ENCODE peak calls at places on chromosomes 7 and 10, in five cellular contexts. F, R, J, O and N are unnamed samples.

GRCh38 chr10:129450391-129450790 is 16.6 kb upstream of the MGMT start:
- DNase-seq in F (no peak), R (no peak), J (no peak), O (no peak), N (no peak)

GRCh38 chr7:158917818-158918217 is 61.5 kb downstream of the DYNC2I1 start:
- DNase-seq in F (no peak), R (no peak), J (no peak), O (no peak), N (no peak)

GRCh38 chr10:95281206-95281605 is 9.6 kb downstream of the PDLIM1 start:
- DNase-seq in F (no peak), R (no peak), J (no peak), O (no peak), N (no peak)

GRCh38 chr7:124764847-124765400 is 668 bp downstream of the GPR37 start:
- DNase-seq in F (no peak), R (no peak), J (no peak), O (peak), N (no peak)

GRCh38 chr10:110513949-110514348 is 16.2 kb downstream of the DUSP5 start:
- DNase-seq in F (no peak), R (no peak), J (no peak), O (peak), N (peak)

GRCh38 chr10:30029890-30030261 is 29.5 kb downstream of the JCAD start:
- DNase-seq in F (no peak), R (no peak), J (no peak), O (no peak), N (no peak)

GRCh38 chr7:29488977-29489376 is 74.7 kb upstream of the PRR15 start:
- DNase-seq in F (peak), R (peak), J (no peak), O (peak), N (peak)

GRCh38 chr10:123537188-123537961 is 128.8 kb upstream of the GPR26 start:
- DNase-seq in F (no peak), R (no peak), J (peak), O (no peak), N (no peak)

GRCh38 chr7:147519062-147519461 is 1071.5 kb upstream of the C7orf33 start:
- DNase-seq in F (peak), R (peak), J (no peak), O (peak), N (no peak)

GRCh38 chr7:2959828-2960599 is 83.7 kb downstream of the CARD11 start:
- DNase-seq in F (no peak), R (no peak), J (no peak), O (no peak), N (no peak)

GRCh38 chr10:125991009-125991788 is 94.8 kb downstream of the FANK1 start:
- DNase-seq in F (no peak), R (no peak), J (no peak), O (no peak), N (no peak)

GRCh38 chr7:48168159-48168558 is 3.1 kb upstream of the ABCA13 start:
- DNase-seq in F (peak), R (no peak), J (no peak), O (peak), N (peak)

GRCh38 chr7:55571534-55572377 is 546 bp downstream of the VOPP1 start:
- DNase-seq in F (peak), R (peak), J (no peak), O (peak), N (peak)

GRCh38 chr10:6738464-6738824 is 158.4 kb upstream of the PRKCQ start:
- DNase-seq in F (peak), R (no peak), J (no peak), O (no peak), N (peak)

GRCh38 chr7:156618791-156619367 is 21.7 kb upstream of the RNF32 start:
- DNase-seq in F (no peak), R (no peak), J (no peak), O (no peak), N (no peak)

GRCh38 chr7:156617215-156617614 is 23.4 kb upstream of the RNF32 start:
- DNase-seq in F (no peak), R (no peak), J (no peak), O (no peak), N (no peak)

GRCh38 chr7:156614434-156615264 is 25.9 kb upstream of the RNF32 start:
- DNase-seq in F (no peak), R (peak), J (no peak), O (no peak), N (no peak)

GRCh38 chr7:156618078-156618790 is 22.3 kb upstream of the RNF32 start:
- DNase-seq in F (no peak), R (no peak), J (no peak), O (no peak), N (no peak)

GRCh38 chr7:156616269-156617202 is 24.0 kb upstream of the RNF32 start:
- DNase-seq in F (no peak), R (peak), J (no peak), O (peak), N (peak)
- H3K4me3 ChIP-seq in F (no peak), R (peak), J (peak), O (peak), N (peak)

GRCh38 chr10:114283535-114283934 is 44.5 kb downstream of the VWA2 start:
- DNase-seq in F (no peak), R (no peak), J (no peak), O (no peak), N (no peak)

GRCh38 chr10:114281461-114281860 is 42.4 kb downstream of the VWA2 start:
- DNase-seq in F (no peak), R (no peak), J (no peak), O (no peak), N (no peak)

GRCh38 chr10:114281006-114281405 is 42.0 kb downstream of the VWA2 start:
- DNase-seq in F (no peak), R (no peak), J (no peak), O (no peak), N (no peak)

GRCh38 chr10:114283091-114283490 is 44.0 kb downstream of the VWA2 start:
- DNase-seq in F (no peak), R (no peak), J (no peak), O (no peak), N (no peak)

DNA sequence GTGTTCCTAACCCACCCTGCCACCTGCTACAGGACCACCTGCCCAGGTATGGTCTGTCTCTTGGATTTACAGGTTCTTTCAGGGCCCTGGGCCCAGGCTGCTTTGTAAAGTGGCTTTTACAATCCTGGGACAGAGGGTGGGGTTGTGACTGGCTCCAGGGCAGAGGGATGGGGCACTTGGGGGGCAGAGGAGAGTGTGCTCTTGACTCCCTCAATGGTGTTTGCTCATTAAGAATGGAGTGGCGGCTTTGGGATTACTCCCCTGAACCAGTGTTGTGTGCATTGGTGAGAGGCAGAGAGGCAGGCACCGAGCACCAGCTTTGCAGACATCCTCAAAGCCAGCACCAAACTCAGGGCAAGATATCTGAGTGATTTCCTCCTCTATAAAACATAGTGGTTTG is 43.5 kb downstream of the VWA2 start:
- DNase-seq in F (no peak), R (no peak), J (no peak), O (no peak), N (no peak)
- TF ChIP-seq CTCF in F (no peak), R (no peak), J (no peak), O (no peak), N (no peak)

DNA sequence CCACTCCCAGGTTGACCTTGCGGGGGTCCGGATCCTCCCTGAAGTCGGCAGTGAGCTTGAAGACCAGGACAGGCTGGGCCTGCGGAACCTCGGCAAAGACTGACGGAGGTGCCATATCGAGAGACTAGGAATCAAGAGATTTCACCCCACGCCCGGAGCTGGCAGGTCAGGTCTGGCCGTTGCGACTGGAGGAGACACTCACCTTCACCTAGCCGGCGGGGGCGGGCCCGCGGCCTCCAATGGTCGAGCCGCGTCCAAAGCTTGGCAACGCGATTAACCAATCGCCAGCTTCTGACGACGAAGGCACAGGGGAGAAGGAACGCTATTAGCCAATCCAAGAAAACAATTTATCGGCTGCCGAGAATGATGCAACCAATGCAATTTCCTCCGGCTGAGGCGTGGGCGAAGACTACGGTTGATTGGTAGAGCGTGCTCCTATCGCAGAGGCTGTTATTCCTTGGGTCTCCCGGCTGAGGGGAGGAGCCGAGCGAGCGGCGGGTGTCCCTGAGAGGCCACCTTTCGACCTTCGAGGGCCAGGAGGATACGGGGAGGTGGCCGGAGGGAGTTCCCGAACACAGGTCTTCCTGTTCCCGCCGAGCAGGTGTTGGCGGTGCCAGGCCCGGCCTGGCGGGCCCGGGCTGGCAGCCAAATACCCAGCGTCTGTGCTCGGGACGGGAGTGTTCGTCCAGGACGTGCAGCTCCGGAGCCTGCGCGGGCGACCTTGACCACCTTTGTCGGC is at the start of gene GOT1:
- DNase-seq in F (peak), R (peak), J (peak), O (peak), N (peak)
- H3K4me3 ChIP-seq in F (peak), R (peak), J (peak), O (peak), N (peak)

GRCh38 chr7:138502023-138502767 is 42.1 kb downstream of the TRIM24 start:
- DNase-seq in F (peak), R (no peak), J (no peak), O (no peak), N (no peak)

GRCh38 chr7:138500892-138501291 is 40.8 kb downstream of the TRIM24 start:
- DNase-seq in F (no peak), R (no peak), J (no peak), O (no peak), N (no peak)

GRCh38 chr7:138493535-138493934 is 33.5 kb downstream of the TRIM24 start:
- DNase-seq in F (no peak), R (no peak), J (no peak), O (no peak), N (no peak)

GRCh38 chr7:138495485-138495884 is 35.4 kb downstream of the TRIM24 start:
- DNase-seq in F (no peak), R (no peak), J (no peak), O (no peak), N (no peak)

DNA sequence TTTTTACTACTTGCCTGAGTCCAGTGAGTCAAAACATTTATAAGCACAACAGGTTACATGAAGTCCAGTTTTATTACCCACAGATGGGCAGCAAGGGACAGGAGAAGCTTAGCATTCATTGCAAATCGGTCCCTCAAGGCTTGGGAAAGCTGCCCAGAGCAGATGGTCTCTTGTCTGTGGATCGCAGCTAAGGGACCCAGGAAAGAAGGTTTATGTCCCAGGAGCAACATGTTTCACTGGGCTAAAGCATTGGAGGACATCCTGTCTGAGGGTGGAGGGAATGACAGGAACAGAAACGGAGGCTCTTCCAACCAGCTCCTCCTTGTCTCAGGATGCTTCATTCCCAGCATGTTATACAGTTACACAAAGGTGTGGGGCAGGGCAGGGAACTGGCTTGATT is 39.3 kb downstream of the TRIM24 start:
- DNase-seq in F (no peak), R (no peak), J (no peak), O (no peak), N (no peak)
- TF ChIP-seq CTCF in F (no peak), R (no peak), J (no peak), O (no peak), N (no peak)

GRCh38 chr10:122338609-122339441 is 35.7 kb upstream of the PLEKHA1 start:
- DNase-seq in F (no peak), R (no peak), J (no peak), O (no peak), N (no peak)
- H3K4me3 ChIP-seq in F (no peak), R (no peak), J (no peak), O (no peak), N (no peak)

DNA sequence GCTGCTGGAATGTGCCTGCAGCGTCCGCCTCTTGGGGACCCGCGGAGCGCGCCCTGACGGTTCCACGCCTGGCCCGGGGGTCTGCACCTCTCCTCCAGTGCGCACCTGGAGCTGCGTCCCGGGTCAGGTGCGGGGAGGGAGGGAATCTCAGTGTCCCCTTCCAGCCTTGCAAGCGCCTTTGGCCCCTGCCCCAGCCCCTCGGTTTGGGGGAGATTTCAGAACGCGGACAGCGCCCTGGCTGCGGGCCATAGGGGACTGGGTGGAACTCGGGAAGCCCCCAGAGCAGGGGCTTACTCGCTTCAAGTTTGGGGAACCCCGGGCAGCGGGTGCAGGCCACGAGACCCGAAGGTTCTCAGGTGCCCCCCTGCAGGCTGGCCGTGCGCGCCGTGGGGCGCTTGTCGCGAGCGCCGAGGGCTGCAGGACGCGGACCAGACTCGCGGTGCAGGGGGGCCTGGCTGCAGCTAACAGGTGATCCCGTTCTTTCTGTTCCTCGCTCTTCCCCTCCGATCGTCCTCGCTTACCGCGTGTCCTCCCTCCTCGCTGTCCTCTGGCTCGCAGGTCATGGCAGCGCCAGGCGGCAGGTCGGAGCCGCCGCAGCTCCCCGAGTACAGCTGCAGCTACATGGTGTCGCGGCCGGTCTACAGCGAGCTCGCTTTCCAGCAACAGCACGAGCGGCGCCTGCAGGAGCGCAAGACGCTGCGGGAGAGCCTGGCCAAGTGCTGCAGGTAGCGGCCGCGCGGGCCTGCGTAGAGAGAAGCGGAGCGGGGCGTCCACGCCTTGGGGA is 645 bp downstream of the SLC26A4 start:
- DNase-seq in F (peak), R (peak), J (no peak), O (peak), N (peak)
- TF ChIP-seq CTCF in F (peak), R (peak), J (no peak), O (peak), N (peak)

GRCh38 chr10:108911814-108912541 is 1011.3 kb downstream of the XPNPEP1 start:
- DNase-seq in F (peak), R (peak), J (no peak), O (peak), N (peak)
- H3K4me3 ChIP-seq in F (peak), R (no peak), J (peak), O (peak), N (peak)

GRCh38 chr10:11272915-11273389 is 255.3 kb downstream of the CELF2 start:
- DNase-seq in F (no peak), R (no peak), J (peak), O (no peak), N (no peak)
- TF ChIP-seq CTCF in F (no peak), R (no peak), J (no peak), O (no peak), N (no peak)

GRCh38 chr7:117322741-117323584 is at the start of gene WNT2:
- DNase-seq in F (peak), R (no peak), J (no peak), O (peak), N (peak)

GRCh38 chr7:117323877-117324699 is 1.2 kb upstream of the WNT2 start:
- DNase-seq in F (peak), R (no peak), J (no peak), O (peak), N (peak)

GRCh38 chr7:117325836-117326235 is 3.0 kb upstream of the WNT2 start:
- DNase-seq in F (peak), R (no peak), J (no peak), O (no peak), N (peak)

GRCh38 chr7:117324940-117325339 is 2.1 kb upstream of the WNT2 start:
- DNase-seq in F (peak), R (no peak), J (no peak), O (no peak), N (no peak)

DNA sequence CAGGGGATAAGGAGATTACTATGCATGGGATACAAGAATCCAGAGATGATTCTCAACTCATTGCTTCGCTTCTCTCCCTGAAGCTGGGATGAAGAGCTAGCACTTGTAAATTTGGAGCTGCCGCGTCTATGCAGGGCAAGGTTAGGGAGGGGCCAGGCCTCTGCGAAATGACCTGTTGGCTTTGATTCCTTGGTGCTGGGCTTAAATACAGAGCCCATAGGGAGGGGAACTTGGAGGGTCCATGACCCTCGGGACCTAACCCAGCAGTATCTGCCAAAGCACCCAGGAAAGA is 673 bp upstream of the WNT2 start:
- DNase-seq in F (no peak), R (no peak), J (no peak), O (no peak), N (peak)
- H3K4me3 ChIP-seq in F (peak), R (no peak), J (peak), O (peak), N (peak)